ENCODE peak calls at places on chromosomes 5 and 9, in seven cellular contexts. I is stimulated activated CD4-positive, alpha-beta T cell treated with anti-CD3 and anti-CD28 coated beads, Interleukin-4, amount 100 ng/mL, for 48 hours; H is GM12892; S is EH; K is AG08395; V is GM10248; Y is effector CD8-positive, alpha-beta T cell. C is an unnamed sample.

GRCh38 chr9:134318941-134319305 is 7.3 kb upstream of the RXRA start:
- DNase-seq in K (no peak), V (no peak), Y (no peak), I (no peak), H (no peak), S (no peak), C (no peak)

GRCh38 chr5:475704-476101 is 32.7 kb downstream of the EXOC3 start:
- DNase-seq in S (no peak), Y (no peak), K (no peak), V (no peak), H (no peak), I (no peak), C (no peak)

GRCh38 chr9:127129718-127130085 is 7.3 kb upstream of the ANGPTL2 start:
- DNase-seq in V (no peak), Y (no peak), H (no peak), I (no peak), S (no peak), K (no peak), C (no peak)

GRCh38 chr5:96924016-96924443 is 11.8 kb upstream of the LNPEP start:
- DNase-seq in Y (no peak), K (no peak), H (no peak), S (no peak), V (peak), I (no peak), C (no peak)

GRCh38 chr9:71446081-71446480 is 322.2 kb downstream of the CEMIP2 start:
- DNase-seq in I (no peak), Y (no peak), S (no peak), V (no peak), K (no peak), H (no peak), C (no peak)

GRCh38 chr5:36396640-36397039 is 94.9 kb upstream of the RANBP3L start:
- DNase-seq in S (peak), H (no peak), V (no peak), K (no peak), Y (no peak), I (no peak), C (peak)

GRCh38 chr9:127905788-127906191 is 6.4 kb upstream of the ST6GALNAC6 start:
- DNase-seq in Y (peak), H (no peak), K (no peak), S (no peak), I (no peak), V (peak), C (no peak)

GRCh38 chr9:21326526-21327139 is 8.6 kb downstream of the KLHL9 start:
- DNase-seq in Y (no peak), I (no peak), S (peak), K (peak), V (peak), H (no peak), C (peak)

GRCh38 chr5:146041180-146041789 is 64.1 kb downstream of the PLAC8L1 start:
- DNase-seq in V (no peak), S (peak), I (no peak), Y (no peak), H (no peak), K (peak), C (no peak)

GRCh38 chr5:58898538-58898937 is 315.7 kb downstream of the RAB3C start:
- DNase-seq in Y (no peak), I (no peak), V (no peak), S (no peak), H (no peak), K (no peak), C (no peak)

GRCh38 chr5:181164076-181164952 is 16.9 kb downstream of the OR2V2 start:
- DNase-seq in S (peak), V (no peak), H (no peak), I (no peak), K (no peak), Y (no peak), C (peak)

GRCh38 chr5:98309785-98310566 is 463.5 kb upstream of the RGMB start:
- DNase-seq in V (peak), K (peak), S (peak), Y (no peak), H (no peak), I (no peak), C (peak)

GRCh38 chr5:98454904-98455303 is 318.6 kb upstream of the RGMB start:
- DNase-seq in V (no peak), S (peak), K (peak), Y (no peak), I (no peak), H (no peak), C (peak)

GRCh38 chr5:159510282-159510681 is 180.0 kb upstream of the IL12B start:
- DNase-seq in V (no peak), K (peak), H (no peak), Y (no peak), I (no peak), S (peak), C (peak)

GRCh38 chr5:63094730-63095129 is 516.1 kb downstream of the LRRC70 start:
- DNase-seq in S (no peak), V (no peak), I (no peak), Y (no peak), K (no peak), H (no peak), C (no peak)

GRCh38 chr9:115636596-115636995 is 517.0 kb upstream of the PAPPA start:
- DNase-seq in K (no peak), V (no peak), S (no peak), H (no peak), I (no peak), Y (no peak), C (no peak)

GRCh38 chr5:156879665-156880285 is 29.7 kb downstream of the PPP1R2B start:
- DNase-seq in Y (no peak), H (no peak), S (no peak), V (peak), I (no peak), K (no peak), C (no peak)

GRCh38 chr5:77679791-77680190 is 41.3 kb upstream of the OTP start:
- DNase-seq in Y (no peak), H (no peak), S (peak), K (no peak), V (no peak), I (no peak), C (peak)

GRCh38 chr5:122915717-122916399 is 70.4 kb downstream of the SNX24 start:
- DNase-seq in I (no peak), V (peak), S (no peak), Y (no peak), K (peak), H (peak), C (no peak)

GRCh38 chr5:80793354-80793753 is 138.6 kb upstream of the DHFR start:
- DNase-seq in Y (no peak), K (no peak), V (no peak), S (no peak), I (no peak), H (no peak), C (no peak)

GRCh38 chr5:58294598-58295298 is 165.1 kb downstream of the PLK2 start:
- DNase-seq in H (no peak), K (peak), I (no peak), S (peak), Y (no peak), V (no peak), C (peak)

GRCh38 chr5:40578501-40579451 is 100.9 kb upstream of the PTGER4 start:
- DNase-seq in H (no peak), I (peak), S (peak), Y (no peak), V (no peak), K (no peak), C (no peak)

C was measured in HFFc6.